ENCODE peak calls at places on chromosomes 13 and 19, in four cellular contexts. One of them, this sample, is unnamed. For H3K9me3, the result is how much of the 10 kb centered on the place peaks cover.

GRCh38 chr19:7769171-7769570 is 6.1 kb downstream of the CLEC4M start:
- DNase-seq in psoas muscle: no peak
- DNase-seq in lower lobe of right lung: no peak
- DNase-seq in ascending aorta: no peak
- DNase-seq in this sample: no peak

GRCh38 chr13:37029617-37030016 is 29.0 kb downstream of the EXOSC8 start:
- DNase-seq in psoas muscle: no peak
- DNase-seq in lower lobe of right lung: no peak
- DNase-seq in ascending aorta: no peak
- DNase-seq in this sample: no peak

GRCh38 chr13:22726721-22727120 is 454.1 kb upstream of the SGCG start:
- DNase-seq in psoas muscle: no peak
- DNase-seq in ascending aorta: no peak
- DNase-seq in lower lobe of right lung: no peak
- DNase-seq in this sample: no peak

GRCh38 chr19:39409207-39409885 is 2.7 kb downstream of the ZFP36 start:
- DNase-seq in lower lobe of right lung: peak
- DNase-seq in psoas muscle: peak
- DNase-seq in ascending aorta: peak
- DNase-seq in this sample: peak

GRCh38 chr13:99385161-99385560 is 78.0 kb upstream of the GPR183 start:
- DNase-seq in ascending aorta: no peak
- DNase-seq in psoas muscle: no peak
- DNase-seq in lower lobe of right lung: no peak
- DNase-seq in this sample: no peak

GRCh38 chr19:16519230-16519687 is 23.0 kb downstream of the CHERP start:
- DNase-seq in lower lobe of right lung: no peak
- DNase-seq in psoas muscle: no peak
- DNase-seq in ascending aorta: no peak
- DNase-seq in this sample: no peak

GRCh38 chr19:38076337-38076736 is 147.7 kb downstream of the DPF1 start:
- DNase-seq in lower lobe of right lung: no peak
- DNase-seq in ascending aorta: no peak
- DNase-seq in psoas muscle: no peak
- DNase-seq in this sample: no peak

GRCh38 chr13:33206425-33206824 is 79.1 kb downstream of the STARD13 start:
- DNase-seq in lower lobe of right lung: no peak
- DNase-seq in psoas muscle: no peak
- DNase-seq in ascending aorta: no peak
- DNase-seq in this sample: no peak

GRCh38 chr19:38229585-38230073 is 5.6 kb upstream of the DPF1 start:
- DNase-seq in psoas muscle: peak
- DNase-seq in lower lobe of right lung: no peak
- DNase-seq in ascending aorta: no peak
- DNase-seq in this sample: peak

GRCh38 chr13:36858285-36858684 is 39.3 kb downstream of the RFXAP start:
- DNase-seq in lower lobe of right lung: no peak
- DNase-seq in psoas muscle: no peak
- DNase-seq in ascending aorta: no peak
- DNase-seq in this sample: no peak

GRCh38 chr13:46622013-46622917 is 69.3 kb downstream of the LRCH1 start:
- DNase-seq in psoas muscle: no peak
- DNase-seq in lower lobe of right lung: no peak
- DNase-seq in ascending aorta: no peak
- DNase-seq in this sample: no peak

GRCh38 chr13:39943711-39944110 is 288.2 kb downstream of the COG6 start:
- DNase-seq in ascending aorta: no peak
- DNase-seq in lower lobe of right lung: no peak
- DNase-seq in psoas muscle: no peak
- DNase-seq in this sample: no peak

GRCh38 chr19:16661480-16662034 is 618 bp downstream of the TMEM38A start:
- DNase-seq in psoas muscle: peak
- DNase-seq in ascending aorta: no peak
- DNase-seq in lower lobe of right lung: peak
- DNase-seq in this sample: no peak

GRCh38 chr19:34667349-34668076 is 9.4 kb downstream of the SCGB2B2 start:
- DNase-seq in ascending aorta: no peak
- DNase-seq in lower lobe of right lung: peak
- DNase-seq in psoas muscle: no peak
- DNase-seq in this sample: no peak

DNA sequence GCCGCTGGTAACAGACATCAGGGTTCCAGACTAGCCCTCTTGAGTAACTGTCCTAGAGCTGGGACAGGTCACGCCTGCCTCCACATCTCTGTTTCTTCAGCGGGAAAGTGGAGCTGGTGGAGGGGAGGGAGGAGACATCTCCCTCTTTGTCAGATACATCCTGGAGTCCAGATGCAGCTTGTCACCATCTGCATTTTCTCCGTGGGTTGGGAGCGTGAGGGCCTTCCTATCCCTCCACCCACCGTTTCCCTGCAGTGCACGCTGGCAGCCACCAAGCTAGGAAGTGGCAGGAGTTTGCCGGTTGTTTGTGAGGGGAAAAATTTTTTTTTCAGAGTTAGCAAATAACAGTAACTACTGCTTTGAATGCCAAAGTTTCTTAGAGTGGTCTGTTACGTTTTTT is 20.0 kb upstream of the SMIM17 start:
- DNase-seq in psoas muscle: no peak
- DNase-seq in lower lobe of right lung: no peak
- DNase-seq in ascending aorta: no peak
- DNase-seq in this sample: no peak
- H3K9me3 ChIP-seq in psoas muscle: under half
- H3K9me3 ChIP-seq in lower lobe of right lung: half or more
- H3K9me3 ChIP-seq in ascending aorta: half or more
- H3K9me3 ChIP-seq in this sample: under half

GRCh38 chr19:28596561-28597071 is 616.3 kb downstream of the UQCRFS1 start:
- DNase-seq in psoas muscle: no peak
- DNase-seq in lower lobe of right lung: no peak
- DNase-seq in ascending aorta: no peak
- DNase-seq in this sample: no peak

GRCh38 chr19:28595722-28596121 is 617.2 kb downstream of the UQCRFS1 start:
- DNase-seq in lower lobe of right lung: no peak
- DNase-seq in ascending aorta: no peak
- DNase-seq in psoas muscle: no peak
- DNase-seq in this sample: no peak

GRCh38 chr19:28598861-28599260 is 614.1 kb downstream of the UQCRFS1 start:
- DNase-seq in ascending aorta: no peak
- DNase-seq in psoas muscle: no peak
- DNase-seq in lower lobe of right lung: no peak
- DNase-seq in this sample: no peak

GRCh38 chr19:28594737-28595136 is 618.2 kb downstream of the UQCRFS1 start:
- DNase-seq in ascending aorta: no peak
- DNase-seq in psoas muscle: no peak
- DNase-seq in lower lobe of right lung: no peak
- DNase-seq in this sample: no peak
- H3K9me3 ChIP-seq in ascending aorta: under half
- H3K9me3 ChIP-seq in psoas muscle: under half
- H3K9me3 ChIP-seq in lower lobe of right lung: under half
- H3K9me3 ChIP-seq in this sample: under half

GRCh38 chr13:18964942-18965341 is 216.7 kb downstream of the TUBA3C start:
- DNase-seq in psoas muscle: no peak
- DNase-seq in lower lobe of right lung: no peak
- DNase-seq in ascending aorta: no peak
- DNase-seq in this sample: no peak
- H3K9me3 ChIP-seq in psoas muscle: under half
- H3K9me3 ChIP-seq in lower lobe of right lung: under half
- H3K9me3 ChIP-seq in ascending aorta: under half
- H3K9me3 ChIP-seq in this sample: under half

DNA sequence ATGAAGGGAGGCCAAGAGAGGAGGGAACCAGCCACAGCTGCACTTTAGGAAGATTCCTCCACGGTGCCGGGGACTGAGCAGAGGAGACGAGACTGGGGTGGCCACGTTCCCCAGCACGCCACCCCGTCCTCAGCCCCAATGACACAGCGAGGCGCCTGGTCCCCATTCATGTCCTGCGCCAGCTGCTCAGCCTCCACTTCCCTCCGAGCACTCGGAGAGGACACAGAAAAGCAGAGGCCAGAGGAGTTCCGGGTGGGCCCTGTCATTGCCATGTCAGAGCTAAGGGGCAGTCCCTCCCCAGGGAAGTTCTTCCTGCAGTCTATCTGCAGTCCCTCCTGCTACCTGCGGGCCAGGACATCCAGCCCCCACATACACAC is 53.2 kb upstream of the NFIC start:
- DNase-seq in ascending aorta: no peak
- DNase-seq in psoas muscle: no peak
- DNase-seq in lower lobe of right lung: no peak
- DNase-seq in this sample: no peak
- H3K9me3 ChIP-seq in ascending aorta: under half
- H3K9me3 ChIP-seq in psoas muscle: under half
- H3K9me3 ChIP-seq in lower lobe of right lung: under half
- H3K9me3 ChIP-seq in this sample: under half

GRCh38 chr13:104111031-104111430 is 1044.8 kb upstream of the SLC10A2 start:
- DNase-seq in ascending aorta: no peak
- DNase-seq in lower lobe of right lung: no peak
- DNase-seq in psoas muscle: no peak
- DNase-seq in this sample: no peak
- H3K9me3 ChIP-seq in ascending aorta: under half
- H3K9me3 ChIP-seq in lower lobe of right lung: under half
- H3K9me3 ChIP-seq in psoas muscle: under half
- H3K9me3 ChIP-seq in this sample: under half

DNA sequence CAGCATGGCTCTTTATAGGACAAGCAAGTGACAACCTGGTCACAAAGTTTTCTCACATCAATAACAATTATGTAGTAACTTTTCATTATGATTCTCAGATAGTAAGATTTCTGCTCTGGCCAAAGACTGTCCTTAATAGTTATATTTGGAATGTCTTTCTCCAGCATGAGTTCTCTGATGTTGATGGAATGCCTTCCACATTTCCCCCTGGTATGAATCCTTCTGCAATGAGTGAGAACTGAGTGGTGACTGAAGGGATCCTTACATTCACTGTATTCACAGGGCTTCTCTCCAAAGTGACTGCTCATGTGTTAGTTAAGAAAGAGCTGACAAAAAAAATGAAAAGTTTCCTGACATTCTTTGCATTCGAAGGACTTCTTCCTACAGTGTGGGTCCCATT is 13.2 kb downstream of the ZNF550 start:
- DNase-seq in lower lobe of right lung: no peak
- DNase-seq in ascending aorta: no peak
- DNase-seq in psoas muscle: no peak
- DNase-seq in this sample: no peak
- H3K9me3 ChIP-seq in lower lobe of right lung: half or more
- H3K9me3 ChIP-seq in ascending aorta: half or more
- H3K9me3 ChIP-seq in psoas muscle: half or more
- H3K9me3 ChIP-seq in this sample: half or more

This sample was measured in T-helper 17 cell.